ENCODE peak calls at places on chromosomes 13 and 19, in four cellular contexts. F is neuronal stem cell; W is CD4-positive, CD25-positive, alpha-beta regulatory T cell; P is Panc1. V is an unnamed sample.
A peak's percentile ranks its signal among the peaks of the same experiment; 100 is the strongest.

GRCh38 chr13:34419025-34419424 is 523.0 kb upstream of the NBEA start:
- DNase-seq in W (no peak), F (no peak), P (no peak), V (no peak)

GRCh38 chr13:111049791-111050538 is 65.1 kb upstream of the ARHGEF7 start:
- DNase-seq in W (no peak), F (no peak), P (no peak), V (no peak)

GRCh38 chr13:114230117-114230516 is 4.6 kb upstream of the CDC16 start:
- DNase-seq in P (no peak), W (no peak), F (no peak), V (no peak)

GRCh38 chr13:30713133-30713532 is 22.2 kb upstream of the ALOX5AP start:
- DNase-seq in F (no peak), P (no peak), W (no peak), V (no peak)

GRCh38 chr19:23972161-23972560 is 57.5 kb downstream of the ZNF726 start:
- DNase-seq in W (no peak), F (no peak), P (no peak), V (no peak)

GRCh38 chr13:96958286-96958891 is 35.9 kb downstream of the OXGR1 start:
- DNase-seq in W (no peak), F (peak; percentile 33), P (no peak), V (no peak)

GRCh38 chr13:23871616-23872220 is 17.5 kb downstream of the MIPEP start:
- DNase-seq in P (no peak), F (no peak), W (no peak), V (no peak)

GRCh38 chr13:99610702-99611289 is 109.5 kb downstream of the TM9SF2 start:
- DNase-seq in P (no peak), W (no peak), F (no peak), V (no peak)

GRCh38 chr13:44273991-44274810 is 99.4 kb upstream of the SERP2 start:
- DNase-seq in P (no peak), F (no peak), W (peak; percentile 21), V (peak; percentile 60)

DNA sequence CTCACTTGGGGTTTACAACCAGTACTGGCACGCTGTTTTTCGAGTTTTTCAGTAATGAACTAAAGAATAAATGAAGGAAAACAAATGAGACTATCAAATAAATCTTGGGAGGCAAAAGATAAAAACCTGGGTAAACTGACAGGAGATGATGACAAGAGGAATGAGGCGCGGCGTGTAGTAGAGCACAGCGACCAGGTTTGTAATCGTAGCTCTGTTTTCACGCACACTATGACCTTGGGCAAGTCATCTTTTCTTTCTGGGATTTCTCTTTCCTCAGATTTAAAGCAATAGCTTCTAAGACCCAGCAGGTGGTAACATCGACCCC is 419 bp downstream of the MRPS31 start:
- DNase-seq in F (no peak), W (no peak), P (no peak), V (no peak)
- H3K4me1 ChIP-seq in F (peaks cover 6% of the 10 kb centered on the region), W (peaks cover 17% of the 10 kb centered on the region), P (peaks cover 3% of the 10 kb centered on the region), V (peaks cover 16% of the 10 kb centered on the region)

DNA sequence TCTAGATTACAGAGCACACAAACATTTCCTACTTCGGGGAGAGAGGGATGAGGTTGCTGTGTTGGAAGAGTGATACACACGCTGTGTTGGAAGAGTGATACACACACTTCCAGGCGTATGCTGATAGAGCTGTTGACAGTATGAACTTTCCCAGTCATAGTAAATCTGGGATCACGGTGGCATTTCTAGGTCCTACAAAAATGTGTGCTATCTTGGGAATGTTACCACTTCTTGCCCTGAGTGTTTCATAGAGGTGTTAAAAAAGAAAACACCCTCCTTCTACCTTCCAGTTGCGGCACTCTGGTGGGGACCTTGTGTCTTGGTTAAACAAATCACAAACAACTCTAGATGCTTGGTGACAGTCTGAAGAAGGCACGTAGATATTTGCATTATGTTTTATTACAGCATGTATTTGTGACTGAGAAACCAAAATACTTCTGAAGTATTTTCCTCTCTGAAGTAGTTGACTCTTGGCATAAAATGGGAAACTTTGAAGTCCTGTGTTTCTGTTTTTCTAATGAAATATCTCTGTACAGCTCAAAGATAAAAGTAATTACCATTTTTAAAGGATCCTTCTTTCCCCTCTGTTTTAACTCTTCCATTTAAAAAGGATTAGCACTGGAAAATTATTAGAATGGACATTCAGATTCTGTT is 52.5 kb downstream of the ARHGAP35 start:
- DNase-seq in P (no peak), W (no peak), F (no peak), V (no peak)
- H3K4me1 ChIP-seq in P (peaks cover 56% of the 10 kb centered on the region), W (peaks cover 18% of the 10 kb centered on the region), F (peaks cover 20% of the 10 kb centered on the region), V (peaks cover 11% of the 10 kb centered on the region)

GRCh38 chr19:35459414-35460082 is 11.5 kb downstream of the FFAR2 start:
- DNase-seq in W (no peak), P (no peak), F (no peak), V (no peak)

GRCh38 chr19:35458192-35458591 is 10.1 kb downstream of the FFAR2 start:
- DNase-seq in F (no peak), P (no peak), W (no peak), V (no peak)

GRCh38 chr19:35457173-35457572 is 9.1 kb downstream of the FFAR2 start:
- DNase-seq in F (no peak), P (no peak), W (no peak), V (no peak)

GRCh38 chr19:35460608-35461007 is 12.6 kb downstream of the FFAR2 start:
- DNase-seq in P (no peak), W (no peak), F (no peak), V (no peak)

GRCh38 chr19:35458821-35459391 is 10.8 kb downstream of the FFAR2 start:
- DNase-seq in W (no peak), F (no peak), P (no peak), V (no peak)
- H3K4me1 ChIP-seq in W (peaks cover 18% of the 10 kb centered on the region), F (no peaks in the 10 kb centered on the region), P (no peaks in the 10 kb centered on the region), V (peaks cover 28% of the 10 kb centered on the region)

DNA sequence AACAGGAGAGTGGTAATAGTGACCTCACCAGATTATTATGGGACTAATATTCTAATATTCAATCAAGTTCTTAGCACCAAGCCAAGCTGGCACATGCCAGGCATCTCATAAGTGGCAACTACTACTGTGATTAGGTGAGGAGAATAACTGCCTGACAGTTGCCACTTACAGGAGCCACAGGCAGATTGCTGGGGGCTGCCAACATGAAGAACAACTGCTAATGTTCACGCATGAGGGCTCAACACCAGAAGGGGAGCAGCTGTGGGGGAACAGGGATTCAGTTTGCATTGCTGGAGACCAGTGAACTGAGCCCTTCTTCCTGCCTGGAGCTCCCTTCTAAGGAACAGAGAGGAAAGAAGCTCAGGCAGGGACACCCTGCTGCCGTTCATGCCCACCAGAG is 504.5 kb downstream of the FOXO1 start:
- DNase-seq in P (no peak), F (no peak), W (no peak), V (no peak)
- H3K4me1 ChIP-seq in P (no peaks in the 10 kb centered on the region), F (no peaks in the 10 kb centered on the region), W (no peaks in the 10 kb centered on the region), V (peaks cover 7% of the 10 kb centered on the region)

DNA sequence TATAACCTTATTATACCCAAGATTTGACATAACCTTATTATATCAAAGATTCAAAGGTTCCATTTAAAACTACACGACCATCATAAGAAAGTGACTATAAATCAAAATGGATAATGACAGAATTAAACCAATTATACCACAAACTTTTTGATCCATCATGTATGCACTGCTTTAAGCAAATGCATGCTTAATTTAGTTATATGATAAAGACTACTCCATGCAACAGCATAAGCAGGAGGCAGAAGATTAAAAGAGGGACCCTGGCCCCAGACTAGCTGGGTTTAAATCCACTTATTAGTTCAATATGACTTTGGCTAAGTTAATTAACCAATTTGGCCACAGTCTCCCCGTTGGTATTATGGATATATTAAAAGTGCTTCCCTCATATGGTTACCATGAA is 11.4 kb downstream of the EFNB2 start:
- DNase-seq in P (no peak), W (no peak), F (no peak), V (no peak)
- H3K4me1 ChIP-seq in P (no peaks in the 10 kb centered on the region), W (no peaks in the 10 kb centered on the region), F (peaks cover 41% of the 10 kb centered on the region), V (no peaks in the 10 kb centered on the region)

GRCh38 chr19:45128109-45128508 is 32.7 kb downstream of the NKPD1 start:
- DNase-seq in F (no peak), W (no peak), P (no peak), V (no peak)
- H3K4me1 ChIP-seq in F (peaks cover 4% of the 10 kb centered on the region), W (peaks cover 4% of the 10 kb centered on the region), P (no peaks in the 10 kb centered on the region), V (peaks cover 11% of the 10 kb centered on the region)

V was measured in CD8-positive, alpha-beta T cell.